ENCODE peak calls at places on chromosome 3, in eight cellular contexts. W, O, I, U, F, M, J and A are unnamed samples.

GRCh38 chr3:12433823-12434222 is 50.5 kb upstream of the TSEN2 start:
- DNase-seq in W (no peak), M (no peak), F (no peak), O (no peak), I (no peak), U (no peak), J (no peak), A (no peak)

GRCh38 chr3:69052567-69052898 is 400 bp upstream of the TMF1 start:
- DNase-seq in U (no peak), J (no peak), M (no peak), O (no peak), W (no peak), I (no peak), F (no peak), A (no peak)

GRCh38 chr3:147419062-147419701 is 10.0 kb downstream of the ZIC1 start:
- DNase-seq in M (no peak), F (no peak), U (no peak), O (no peak), J (peak), I (no peak), W (no peak), A (peak)

GRCh38 chr3:158659454-158660237 is 12.8 kb downstream of the LXN start:
- DNase-seq in O (peak), W (peak), I (no peak), J (peak), M (no peak), F (peak), U (no peak), A (peak)

GRCh38 chr3:197406266-197406665 is 107.9 kb upstream of the DLG1 start:
- DNase-seq in U (no peak), I (no peak), F (no peak), W (no peak), M (no peak), O (no peak), J (no peak), A (peak)

GRCh38 chr3:133192363-133192945 is 154.3 kb downstream of the TMEM108 start:
- DNase-seq in O (no peak), U (no peak), W (no peak), M (no peak), I (no peak), F (no peak), J (no peak), A (no peak)

GRCh38 chr3:144015133-144015532 is 43.5 kb downstream of the DIPK2A start:
- DNase-seq in I (no peak), F (no peak), U (no peak), O (no peak), J (no peak), W (no peak), M (no peak), A (no peak)

GRCh38 chr3:132317229-132317948 is at the start of gene ACP3:
- DNase-seq in W (peak), U (no peak), J (peak), F (no peak), M (no peak), I (no peak), O (peak), A (peak)

GRCh38 chr3:106829206-106829605 is 548.0 kb upstream of the CCDC54 start:
- DNase-seq in M (no peak), I (no peak), J (no peak), F (no peak), U (no peak), W (no peak), O (no peak), A (no peak)

GRCh38 chr3:141795311-141795710 is 32.1 kb downstream of the GRK7 start:
- DNase-seq in F (peak), I (no peak), J (no peak), W (no peak), M (no peak), O (no peak), U (no peak), A (no peak)

GRCh38 chr3:150599611-150600297 is 3.4 kb upstream of the SELENOT start:
- DNase-seq in O (peak), W (no peak), M (peak), J (no peak), I (no peak), F (no peak), U (no peak), A (peak)